ENCODE peak calls at places on chromosome 18, in four cellular contexts. One of them, this sample, is unnamed.

GRCh38 chr18:45155526-45155925 is 459.8 kb upstream of the SLC14A2 start:
- DNase-seq in germinal center: no peak
- DNase-seq in body of pancreas: no peak
- DNase-seq in endothelial cell: no peak
- DNase-seq in this sample: no peak

GRCh38 chr18:58362027-58362575 is 266.8 kb downstream of the ALPK2 start:
- DNase-seq in endothelial cell: no peak
- DNase-seq in body of pancreas: peak
- DNase-seq in germinal center: no peak
- DNase-seq in this sample: no peak

GRCh38 chr18:70659026-70659726 is 370.3 kb downstream of the SOCS6 start:
- DNase-seq in endothelial cell: no peak
- DNase-seq in germinal center: no peak
- DNase-seq in body of pancreas: no peak
- DNase-seq in this sample: no peak

GRCh38 chr18:286515-287310 is 18.9 kb upstream of the THOC1 start:
- DNase-seq in germinal center: no peak
- DNase-seq in endothelial cell: no peak
- DNase-seq in body of pancreas: peak
- DNase-seq in this sample: no peak

GRCh38 chr18:69992776-69993175 is 45.1 kb upstream of the CD226 start:
- DNase-seq in germinal center: no peak
- DNase-seq in body of pancreas: no peak
- DNase-seq in endothelial cell: no peak
- DNase-seq in this sample: no peak

GRCh38 chr18:48058486-48058885 is 128.0 kb upstream of the SMAD2 start:
- DNase-seq in endothelial cell: no peak
- DNase-seq in germinal center: no peak
- DNase-seq in body of pancreas: no peak
- DNase-seq in this sample: no peak

GRCh38 chr18:47075098-47075883 is 39.9 kb upstream of the ELOA2 start:
- DNase-seq in germinal center: no peak
- DNase-seq in body of pancreas: no peak
- DNase-seq in endothelial cell: no peak
- DNase-seq in this sample: no peak

GRCh38 chr18:28003451-28003850 is 173.5 kb downstream of the CDH2 start:
- DNase-seq in germinal center: no peak
- DNase-seq in endothelial cell: no peak
- DNase-seq in body of pancreas: no peak
- DNase-seq in this sample: no peak